ENCODE peak calls at places on chromosomes 4 and X, in six cellular contexts. Q, C, R, W, U and K are unnamed samples.

GRCh38 chr4:153488006-153488718 is 22.0 kb downstream of the TMEM131L start:
- DNase-seq in U (no peak), C (peak; percentile 54), W (no peak), Q (no peak), R (no peak), K (peak; percentile 54)

GRCh38 chrX:150506486-150506885 is 61.9 kb upstream of the MTM1 start:
- DNase-seq in W (no peak), R (no peak), U (no peak), C (no peak), Q (peak; percentile 64), K (no peak)

GRCh38 chrX:136065044-136065671 is 79.9 kb downstream of the SLC9A6 start:
- DNase-seq in C (peak; percentile 52), Q (no peak), R (no peak), U (peak; percentile 16), W (no peak), K (peak; percentile 2)

GRCh38 chrX:16892504-16893362 is 22.6 kb upstream of the RBBP7 start:
- DNase-seq in R (peak; percentile 39), U (peak; percentile 45), W (peak; percentile 72), C (peak; percentile 85), Q (peak; percentile 92), K (peak; percentile 38)

GRCh38 chr4:86557526-86557925 is 36.6 kb upstream of the PTPN13 start:
- DNase-seq in R (no peak), W (no peak), C (no peak), U (no peak), Q (no peak), K (no peak)

GRCh38 chrX:151984328-151984727 is 9.9 kb upstream of the GABRE start:
- DNase-seq in Q (no peak), R (no peak), W (no peak), U (no peak), C (peak; percentile 87), K (no peak)

GRCh38 chr4:145183023-145183422 is 2.6 kb upstream of the OTUD4 start:
- DNase-seq in U (no peak), Q (no peak), W (no peak), R (no peak), C (no peak), K (no peak)

GRCh38 chr4:10085828-10086505 is 30.6 kb downstream of the WDR1 start:
- DNase-seq in Q (no peak), W (no peak), U (no peak), R (no peak), C (no peak), K (no peak)

GRCh38 chrX:340121-340520 is 21.5 kb upstream of the GTPBP6 start:
- DNase-seq in C (no peak), R (no peak), W (no peak), U (no peak), Q (no peak), K (no peak)

GRCh38 chrX:9785252-9785943 is 831 bp upstream of the SHROOM2 start:
- DNase-seq in W (no peak), Q (no peak), R (no peak), U (no peak), C (no peak), K (no peak)
- TF ChIP-seq CTCF in W (no peak), Q (peak; percentile 18), R (no peak), U (no peak), C (no peak), K (no peak)

GRCh38 chr4:114561590-114561989 is 37.0 kb upstream of the UGT8 start:
- DNase-seq in Q (no peak), C (no peak), W (peak; percentile 69), R (no peak), U (no peak), K (no peak)

GRCh38 chr4:114562176-114562904 is 36.3 kb upstream of the UGT8 start:
- DNase-seq in C (no peak), U (no peak), R (no peak), W (no peak), Q (peak; percentile 31), K (no peak)

GRCh38 chr4:114563536-114564315 is 34.9 kb upstream of the UGT8 start:
- DNase-seq in Q (no peak), C (peak; percentile 0), U (no peak), W (no peak), R (no peak), K (no peak)

DNA sequence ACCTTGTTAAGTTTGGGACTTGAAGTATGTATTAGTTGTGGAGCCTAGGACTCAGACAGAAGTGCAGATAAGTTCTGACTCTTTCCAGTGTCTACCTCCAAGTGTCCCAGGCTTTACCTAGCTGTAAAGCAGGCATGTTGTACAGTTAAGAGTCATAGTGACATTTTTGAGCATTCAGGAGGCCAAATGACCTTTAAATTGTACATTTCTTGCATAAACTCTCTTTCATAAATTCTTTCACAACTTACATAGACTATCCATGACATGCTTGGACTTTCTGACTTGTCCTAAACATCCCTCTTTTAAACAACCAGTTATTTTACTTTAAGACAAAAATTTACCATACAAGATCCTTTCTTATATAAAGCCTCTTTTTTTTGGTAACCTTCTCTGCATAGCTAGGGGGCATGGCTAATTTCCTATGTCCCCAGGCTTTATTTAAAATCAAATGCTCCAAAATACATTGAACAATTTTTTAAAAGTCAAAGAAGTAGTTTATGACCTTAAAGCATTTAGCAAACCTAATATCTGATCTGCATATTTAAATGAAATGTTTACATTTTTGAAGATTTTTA is 40.1 kb upstream of the UGT8 start:
- DNase-seq in R (no peak), Q (no peak), U (no peak), C (no peak), W (no peak), K (no peak)
- H3K9me3 ChIP-seq in R (no peaks in the 10 kb centered on the region), Q (peaks cover 17% of the 10 kb centered on the region), U (peaks cover 15% of the 10 kb centered on the region), C (peaks cover 2% of the 10 kb centered on the region), W (no peaks in the 10 kb centered on the region), K (peaks cover 6% of the 10 kb centered on the region)

DNA sequence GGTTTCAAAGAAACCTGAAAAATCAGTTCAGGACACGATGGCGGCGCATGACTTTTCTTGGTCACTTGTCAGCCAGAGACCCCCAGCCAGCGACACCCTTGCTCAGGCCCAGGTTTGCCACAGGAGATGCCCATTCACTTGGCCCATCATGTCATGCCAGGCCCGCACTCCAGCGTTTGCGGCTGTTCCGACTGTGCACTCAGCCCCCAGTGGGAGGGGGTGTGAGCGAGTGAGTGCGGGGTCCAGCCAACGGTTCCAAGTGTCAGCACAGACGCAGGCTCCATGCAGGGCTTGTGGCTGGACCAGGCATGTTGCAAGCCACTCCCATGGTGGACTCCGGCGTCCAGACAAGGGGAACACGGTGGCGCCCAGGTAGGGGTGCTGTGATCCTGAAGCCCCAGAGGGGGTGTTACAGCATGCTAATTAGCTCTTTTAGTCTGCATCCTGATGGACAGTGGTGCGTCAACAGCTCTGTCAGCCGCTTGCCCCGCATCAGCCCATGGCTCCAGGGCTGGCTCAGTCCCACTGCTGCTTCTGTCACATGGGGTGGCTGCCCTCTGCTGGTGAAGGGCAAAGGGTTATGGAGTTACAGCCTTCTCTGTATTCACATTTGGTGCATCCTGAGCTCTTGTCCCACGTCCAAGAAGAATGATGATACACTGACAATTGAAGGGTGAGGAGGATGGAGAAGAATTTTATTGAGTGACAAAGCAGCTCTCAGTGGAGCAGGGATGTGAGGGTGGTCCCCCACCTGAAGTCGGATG is 3.7 kb upstream of the MAEA start:
- DNase-seq in U (no peak), C (no peak), R (no peak), Q (peak; percentile 89), W (no peak), K (no peak)
- TF ChIP-seq CTCF in U (no peak), C (no peak), R (peak; percentile 17), Q (peak; percentile 29), W (no peak), K (no peak)

GRCh38 chrX:155966876-155967275 is 30.6 kb upstream of the IL9R start:
- DNase-seq in R (no peak), C (no peak), Q (peak; percentile 68), W (no peak), U (no peak), K (no peak)
- H3K9me3 ChIP-seq in R (peaks cover 3% of the 10 kb centered on the region), C (peaks cover 4% of the 10 kb centered on the region), Q (peaks cover 24% of the 10 kb centered on the region), W (no peaks in the 10 kb centered on the region), U (peaks cover 36% of the 10 kb centered on the region), K (no peaks in the 10 kb centered on the region)

GRCh38 chr4:70992354-70992753 is 1.1 kb upstream of the DCK start:
- DNase-seq in Q (peak; percentile 59), W (no peak), C (no peak), R (no peak), U (no peak), K (no peak)

GRCh38 chr4:70996014-70996353 is 2.5 kb downstream of the DCK start:
- DNase-seq in U (no peak), W (no peak), C (no peak), Q (no peak), R (no peak), K (no peak)

GRCh38 chr4:70994387-70995099 is 1.1 kb downstream of the DCK start:
- DNase-seq in W (no peak), R (no peak), U (no peak), Q (no peak), C (no peak), K (no peak)

GRCh38 chr4:70993181-70994068 is at the start of gene DCK:
- DNase-seq in R (peak; percentile 73), W (peak; percentile 93), C (peak; percentile 96), U (peak; percentile 82), Q (peak; percentile 92), K (peak; percentile 69)

GRCh38 chr4:70994069-70994366 is 569 bp downstream of the DCK start:
- DNase-seq in U (no peak), W (no peak), Q (no peak), C (no peak), R (no peak), K (no peak)
- TF ChIP-seq CTCF in U (no peak), W (no peak), Q (no peak), C (no peak), R (no peak), K (no peak)

GRCh38 chrX:40171513-40172168 is 73.9 kb upstream of the BCOR start:
- DNase-seq in C (peak; percentile 53), Q (peak; percentile 36), U (no peak), W (no peak), R (no peak), K (no peak)
- H3K9me3 ChIP-seq in C (no peaks in the 10 kb centered on the region), Q (no peaks in the 10 kb centered on the region), U (no peaks in the 10 kb centered on the region), W (no peaks in the 10 kb centered on the region), R (no peaks in the 10 kb centered on the region), K (no peaks in the 10 kb centered on the region)

GRCh38 chr4:44716597-44716996 is 9.8 kb downstream of the GNPDA2 start:
- DNase-seq in R (no peak), W (no peak), Q (no peak), U (no peak), C (no peak), K (no peak)

DNA sequence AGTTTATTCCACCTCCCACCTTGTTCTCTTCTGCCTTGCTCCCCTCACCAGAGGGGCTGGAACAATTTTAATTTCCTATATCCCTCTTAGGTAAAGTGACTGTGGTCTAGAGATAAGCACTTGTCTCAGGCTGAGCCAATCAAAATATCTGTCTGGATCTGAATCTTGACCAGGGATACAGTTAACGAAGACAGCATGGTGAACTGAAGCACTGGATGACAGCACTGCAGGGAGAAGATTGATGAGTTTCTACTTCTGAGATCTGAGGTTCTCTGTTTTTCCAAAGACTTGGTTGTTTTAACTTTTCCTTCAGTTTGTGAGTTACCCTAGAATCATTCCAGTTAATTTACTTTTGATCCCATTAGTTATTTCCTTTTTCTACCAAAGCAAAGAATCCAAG is 13.2 kb downstream of the GNPDA2 start:
- DNase-seq in C (no peak), R (no peak), W (no peak), U (no peak), Q (no peak), K (no peak)
- TF ChIP-seq CTCF in C (no peak), R (no peak), W (no peak), U (no peak), Q (no peak), K (no peak)